ENCODE peak calls at places on chromosome 12, in four cellular contexts. O is hepatocyte, P is pancreas, H is uterus. J is an unnamed sample.

GRCh38 chr12:78787576-78787975 is 77.0 kb upstream of the SYT1 start:
- DNase-seq in O (no peak), P (no peak), H (no peak), J (no peak)

GRCh38 chr12:15230751-15231150 is 9.5 kb upstream of the RERG start:
- DNase-seq in O (no peak), P (no peak), H (no peak), J (no peak)

GRCh38 chr12:51371295-51371953 is 19.8 kb downstream of the GALNT6 start:
- DNase-seq in O (peak; percentile 90), P (peak; percentile 48), H (peak; percentile 75), J (no peak)

GRCh38 chr12:19643635-19644034 is 204.3 kb downstream of the AEBP2 start:
- DNase-seq in O (peak; percentile 64), P (no peak), H (peak; percentile 26), J (no peak)

GRCh38 chr12:108701779-108702435 is 29.4 kb downstream of the CORO1C start:
- DNase-seq in O (peak; percentile 39), P (no peak), H (no peak), J (no peak)

GRCh38 chr12:124322271-124322998 is 27.5 kb downstream of the RFLNA start:
- DNase-seq in O (no peak), P (peak; percentile 18), H (no peak), J (no peak)

GRCh38 chr12:20950248-20950647 is 139.7 kb downstream of the SLCO1B3 start:
- DNase-seq in O (peak; percentile 66), P (no peak), H (no peak), J (no peak)

GRCh38 chr12:24039113-24039525 is 89.6 kb upstream of the SOX5 start:
- DNase-seq in O (peak; percentile 49), P (no peak), H (no peak), J (no peak)

GRCh38 chr12:78977463-78977862 is 112.9 kb downstream of the SYT1 start:
- DNase-seq in O (no peak), P (no peak), H (no peak), J (no peak)

GRCh38 chr12:70393787-70394519 is 27.9 kb downstream of the KCNMB4 start:
- DNase-seq in O (no peak), P (no peak), H (no peak), J (no peak)

GRCh38 chr12:130160711-130161231 is 1.5 kb upstream of the FZD10 start:
- DNase-seq in O (no peak), P (no peak), H (no peak), J (no peak)

DNA sequence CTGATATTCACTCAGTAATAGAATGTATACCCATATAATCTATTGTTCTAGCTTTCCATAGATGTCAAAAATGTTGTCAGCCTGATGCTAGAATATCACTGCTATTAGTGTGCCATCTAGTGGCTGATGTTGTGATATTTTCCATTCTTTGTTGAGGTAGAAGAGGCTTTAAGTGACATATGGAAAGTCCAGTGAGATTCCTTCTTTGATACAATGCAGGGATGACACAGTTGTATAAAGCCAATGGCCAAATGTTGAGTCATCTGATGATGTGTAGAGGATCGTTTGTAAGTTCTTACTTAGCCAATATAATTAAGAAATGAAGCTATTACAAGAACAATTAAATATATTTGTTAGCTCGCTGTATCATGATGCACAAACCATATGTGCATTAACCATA is 58.1 kb upstream of the PCED1B start:
- DNase-seq in O (peak; percentile 72), P (no peak), H (no peak), J (no peak)
- H3K27ac ChIP-seq in O (no peak overlapping the region), P (no peak overlapping the region), H (no peak overlapping the region), J (no peak overlapping the region)

GRCh38 chr12:32296541-32296940 is 102.8 kb upstream of the FGD4 start:
- DNase-seq in O (no peak), P (peak; percentile 24), H (no peak), J (no peak)

GRCh38 chr12:32298917-32299316 is 100.4 kb upstream of the FGD4 start:
- DNase-seq in O (no peak), P (no peak), H (no peak), J (no peak)

GRCh38 chr12:32290411-32290810 is 108.9 kb upstream of the FGD4 start:
- DNase-seq in O (no peak), P (no peak), H (no peak), J (no peak)

GRCh38 chr12:32292175-32292574 is 107.2 kb upstream of the FGD4 start:
- DNase-seq in O (no peak), P (no peak), H (no peak), J (no peak)

DNA sequence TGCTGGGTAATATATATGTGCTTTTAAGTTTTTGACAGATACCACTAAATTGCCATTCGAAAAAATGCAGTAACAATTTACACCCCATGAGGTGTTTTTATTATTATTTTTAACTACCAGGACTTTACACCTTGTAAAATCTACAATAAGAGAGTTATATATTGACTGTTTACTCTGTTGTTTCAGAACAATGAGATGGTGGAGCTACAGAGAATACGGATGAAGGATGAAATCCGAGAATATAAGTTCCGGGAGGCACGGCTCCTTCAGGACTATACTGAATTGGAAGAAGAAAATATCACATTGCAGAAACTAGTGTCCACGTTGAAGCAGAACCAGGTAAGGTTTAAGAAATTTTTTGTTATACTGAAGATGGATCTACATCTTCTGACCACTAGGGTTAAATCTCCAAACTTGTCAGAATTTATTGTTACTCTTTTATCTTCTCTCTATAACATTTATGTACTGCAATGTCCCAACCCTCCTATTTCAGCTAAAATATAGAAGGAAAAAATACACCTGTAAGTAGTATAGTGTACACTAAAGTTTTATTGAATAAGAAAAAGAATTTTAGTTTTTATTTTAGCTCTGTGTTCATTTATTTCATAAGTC is 105.4 kb upstream of the FGD4 start:
- DNase-seq in O (no peak), P (no peak), H (no peak), J (no peak)
- TF ChIP-seq CTCF in O (no peak), P (no peak), H (no peak), J (no peak)

DNA sequence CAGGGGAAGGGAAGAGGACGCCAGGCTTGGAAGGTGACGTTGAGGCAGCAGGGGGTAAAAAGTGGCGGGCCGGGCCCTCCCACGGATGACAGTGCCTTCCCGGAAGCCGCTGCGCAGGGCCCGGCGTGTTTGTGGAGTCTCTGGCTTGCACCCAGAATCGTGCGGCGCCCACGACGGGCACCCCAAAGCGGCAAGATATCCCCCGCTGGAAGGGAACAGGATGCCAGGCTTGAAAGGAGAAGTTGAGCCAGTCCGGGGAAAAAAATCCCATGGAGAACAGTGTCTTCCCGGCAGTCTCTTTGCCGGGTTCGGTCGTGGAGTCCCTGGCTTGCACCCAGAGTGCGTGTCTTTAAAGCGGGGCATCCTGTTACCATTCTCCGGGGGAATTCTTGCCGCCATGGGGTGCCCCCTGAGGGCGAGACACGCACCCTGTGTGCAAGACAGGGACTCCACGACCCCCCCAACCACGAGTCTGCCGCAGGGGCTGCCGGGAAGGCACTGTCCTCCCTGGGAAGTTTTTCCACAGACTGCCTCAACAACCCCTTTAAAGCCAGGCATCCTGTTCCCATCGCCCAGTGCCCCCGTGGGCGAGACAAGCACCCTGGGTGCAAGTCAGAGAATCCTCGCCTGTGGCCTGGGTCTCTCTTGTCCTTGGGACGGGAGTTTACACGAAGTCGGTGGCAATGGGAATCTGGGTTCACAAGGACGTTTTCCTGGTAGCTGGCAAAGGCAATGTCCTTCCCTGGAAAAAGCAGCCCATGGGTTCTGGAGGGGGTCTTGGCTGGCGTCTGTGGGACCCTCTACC is 156.1 kb upstream of the ALG10B start:
- DNase-seq in O (no peak), P (no peak), H (no peak), J (no peak)
- H3K9me3 ChIP-seq in O (no peaks in the 10 kb centered on the region), P (no peaks in the 10 kb centered on the region), H (no peaks in the 10 kb centered on the region), J (no peaks in the 10 kb centered on the region)

DNA sequence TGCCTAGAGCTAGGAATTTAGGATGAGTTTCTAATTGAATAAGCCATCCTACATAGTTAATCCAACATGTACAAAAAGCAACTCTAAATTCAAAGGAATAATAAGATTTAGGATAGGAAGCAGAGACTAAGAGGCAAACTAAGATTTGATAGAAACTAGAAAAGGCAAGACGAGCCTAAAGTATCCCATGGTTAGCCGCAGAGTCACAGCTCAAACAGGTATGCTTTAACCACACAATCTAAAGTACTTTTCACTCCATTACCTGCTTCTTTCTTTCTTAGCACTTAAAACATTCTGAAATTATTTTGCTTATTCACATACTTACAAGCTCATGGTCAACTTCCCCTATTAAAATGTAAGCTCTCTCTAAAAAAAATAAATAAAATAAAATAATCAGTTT is 51.8 kb downstream of the OTOGL start:
- DNase-seq in O (no peak), P (no peak), H (no peak), J (no peak)
- H3K27ac ChIP-seq in O (no peak overlapping the region), P (no peak overlapping the region), H (no peak overlapping the region), J (no peak overlapping the region)

DNA sequence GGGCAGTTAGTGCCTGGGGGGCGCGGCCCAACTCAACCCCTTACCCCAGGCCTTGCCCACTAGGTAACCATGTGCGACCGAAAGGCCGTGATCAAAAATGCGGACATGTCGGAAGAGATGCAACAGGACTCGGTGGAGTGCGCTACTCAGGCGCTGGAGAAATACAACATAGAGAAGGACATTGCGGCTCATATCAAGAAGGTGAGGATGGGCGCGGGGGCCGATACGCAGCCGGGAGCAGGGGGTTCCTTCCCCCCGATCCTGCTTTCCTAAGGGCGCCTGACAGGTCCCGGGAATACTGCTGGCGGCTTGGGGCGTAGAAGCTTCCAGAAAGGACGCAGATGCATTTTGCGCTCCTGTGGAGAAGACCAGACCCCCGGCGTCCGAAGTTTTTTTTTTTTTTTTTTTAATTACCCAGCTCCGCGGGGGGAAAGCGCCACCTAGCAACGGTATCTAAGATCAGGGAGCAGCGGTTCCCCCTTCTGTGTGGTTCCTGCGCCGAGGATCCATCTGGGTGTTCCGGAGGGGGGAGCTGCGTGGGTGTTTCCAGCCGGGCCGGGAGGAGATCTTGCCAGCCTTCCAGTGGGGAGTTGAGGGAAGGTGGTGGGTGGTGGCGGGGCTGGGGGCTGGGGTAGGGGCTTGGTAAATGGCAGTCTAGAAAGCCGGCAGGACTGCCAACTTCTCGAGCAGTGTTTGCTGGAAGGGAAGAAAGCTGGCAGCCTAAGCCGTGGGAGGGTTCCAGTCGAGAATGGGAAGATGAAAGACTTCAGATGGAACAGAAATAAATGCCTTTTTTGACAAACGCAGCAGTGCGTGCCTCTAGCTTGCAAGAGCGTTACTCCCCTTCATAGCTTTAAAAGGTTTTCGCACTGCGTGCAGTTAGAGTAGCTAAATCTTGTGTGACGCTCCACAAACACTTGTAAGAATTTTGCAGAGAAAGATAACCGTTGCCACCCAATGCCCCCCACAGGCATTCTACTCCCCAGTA is 734 bp downstream of the DYNLL1 start:
- DNase-seq in O (peak; percentile 76), P (peak; percentile 68), H (peak; percentile 70), J (peak; percentile 51)
- TF ChIP-seq CTCF in O (peak; percentile 22), P (no peak), H (no peak), J (peak; percentile 28)

DNA sequence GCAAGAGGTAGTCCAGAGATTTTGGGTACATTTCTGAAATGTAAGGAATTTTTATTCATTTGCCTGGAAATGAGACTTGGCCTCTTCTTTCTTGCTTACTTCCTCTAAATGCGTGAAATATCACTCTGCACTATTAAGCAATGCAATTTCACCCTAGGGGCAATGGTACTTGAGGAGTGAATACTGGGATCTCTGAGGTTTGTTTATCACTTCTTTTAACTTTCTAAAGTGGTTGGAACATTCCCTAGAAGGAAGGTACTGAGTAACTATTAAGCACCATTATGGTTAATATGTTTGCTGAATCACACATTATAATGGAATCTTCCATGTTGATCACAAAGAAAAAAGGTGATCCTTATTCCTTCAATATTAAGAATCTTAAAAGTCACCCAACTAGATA is 120.9 kb upstream of the CAND1 start:
- DNase-seq in O (no peak), P (no peak), H (no peak), J (no peak)
- H3K9me3 ChIP-seq in O (no peaks in the 10 kb centered on the region), P (no peaks in the 10 kb centered on the region), H (no peaks in the 10 kb centered on the region), J (no peaks in the 10 kb centered on the region)